ENCODE peak calls at places on chromosomes 1 and 21, in four cellular contexts. F is CD8-positive, alpha-beta T cell; Z is activated gamma-delta T cell; J is G401. N is an unnamed sample.

GRCh38 chr1:234303231-234303630 is 70.0 kb upstream of the COA6 start:
- DNase-seq in Z (no peak), J (no peak), F (no peak), N (no peak)

GRCh38 chr1:55823521-55824296 is 608.5 kb upstream of the USP24 start:
- DNase-seq in Z (no peak), J (no peak), F (no peak), N (no peak)

GRCh38 chr1:116931016-116931918 is 21.6 kb downstream of the PTGFRN start:
- DNase-seq in J (no peak), F (no peak), Z (no peak), N (no peak)

GRCh38 chr1:116769561-116769977 is 15.3 kb downstream of the CD2 start:
- DNase-seq in J (no peak), Z (no peak), F (peak), N (no peak)

GRCh38 chr1:24065314-24065713 is 46.6 kb downstream of the MYOM3 start:
- DNase-seq in J (no peak), Z (no peak), F (no peak), N (no peak)

GRCh38 chr1:68049941-68050878 is at the start of gene DIRAS3:
- DNase-seq in Z (no peak), J (no peak), F (no peak), N (no peak)

GRCh38 chr1:21702780-21703179 is 33.6 kb upstream of the RAP1GAP start:
- DNase-seq in J (no peak), Z (no peak), F (no peak), N (no peak)

GRCh38 chr21:46441331-46441730 is 17.4 kb upstream of the DIP2A start:
- DNase-seq in Z (no peak), F (no peak), J (no peak), N (no peak)

GRCh38 chr1:161706483-161707347 is at the start of gene FCRLA:
- DNase-seq in Z (no peak), F (no peak), J (no peak), N (no peak)

GRCh38 chr1:119659628-119660027 is 11.6 kb upstream of the ZNF697 start:
- DNase-seq in F (no peak), J (no peak), Z (no peak), N (no peak)

GRCh38 chr1:204924013-204924759 is 53.5 kb downstream of the NFASC start:
- DNase-seq in J (peak), Z (no peak), F (no peak), N (peak)

GRCh38 chr21:44706706-44707615 is 4.4 kb downstream of the TSPEAR start:
- DNase-seq in J (no peak), F (no peak), Z (no peak), N (no peak)

GRCh38 chr1:155052412-155053400 is 1.6 kb downstream of the ADAM15 start:
- DNase-seq in Z (no peak), J (no peak), F (no peak), N (no peak)

GRCh38 chr1:105608713-105609112 is 1447.8 kb upstream of the PRMT6 start:
- DNase-seq in F (no peak), Z (no peak), J (no peak), N (peak)

GRCh38 chr1:20727746-20728316 is 4.7 kb downstream of the SH2D5 start:
- DNase-seq in J (no peak), F (no peak), Z (no peak), N (no peak)

GRCh38 chr1:1304331-1305299 is 3.1 kb downstream of the ACAP3 start:
- DNase-seq in Z (no peak), J (peak), F (no peak), N (peak)

GRCh38 chr1:116116040-116116439 is 4.8 kb downstream of the MAB21L3 start:
- DNase-seq in F (no peak), J (no peak), Z (no peak), N (no peak)

GRCh38 chr1:39391741-39392679 is 99.4 kb upstream of the BMP8A start:
- DNase-seq in J (peak), Z (no peak), F (no peak), N (peak)

GRCh38 chr1:69120828-69121227 is 446.9 kb upstream of the LRRC7 start:
- DNase-seq in F (no peak), J (peak), Z (no peak), N (no peak)

GRCh38 chr1:181646723-181647122 is 163.4 kb downstream of the CACNA1E start:
- DNase-seq in J (no peak), F (no peak), Z (no peak), N (no peak)

GRCh38 chr1:19797827-19798226 is 1.9 kb downstream of the TMCO4 start:
- DNase-seq in Z (no peak), J (no peak), F (no peak), N (no peak)

GRCh38 chr1:215957692-215958091 is 390.6 kb downstream of the KCTD3 start:
- DNase-seq in F (no peak), Z (no peak), J (no peak), N (no peak)

GRCh38 chr1:78688701-78689100 is 39.1 kb downstream of the IFI44 start:
- DNase-seq in F (no peak), J (peak), Z (no peak), N (peak)

GRCh38 chr1:89276690-89277089 is 4.0 kb upstream of the GBP5 start:
- DNase-seq in J (no peak), Z (no peak), F (no peak), N (no peak)

GRCh38 chr1:56404561-56405030 is 174.8 kb downstream of the PLPP3 start:
- DNase-seq in F (no peak), Z (no peak), J (no peak), N (no peak)

GRCh38 chr21:21003701-21004100 is 5.5 kb downstream of the NCAM2 start:
- DNase-seq in J (no peak), F (no peak), Z (no peak), N (peak)

GRCh38 chr1:65467536-65467935 is 47.1 kb downstream of the LEPR start:
- DNase-seq in F (no peak), J (no peak), Z (no peak), N (no peak)

GRCh38 chr1:108747898-108748297 is 1.4 kb downstream of the STXBP3 start:
- DNase-seq in J (no peak), F (no peak), Z (no peak), N (no peak)

GRCh38 chr1:43423672-43424550 is 29.8 kb downstream of the HYI start:
- DNase-seq in Z (no peak), J (no peak), F (no peak), N (no peak)

GRCh38 chr1:93177991-93178390 is 2.2 kb downstream of the TMED5 start:
- DNase-seq in J (no peak), Z (no peak), F (no peak), N (no peak)

GRCh38 chr1:177302365-177303044 is 131.7 kb downstream of the BRINP2 start:
- DNase-seq in F (no peak), J (no peak), Z (no peak), N (no peak)

GRCh38 chr1:22681564-22682276 is 28.7 kb downstream of the C1QB start:
- DNase-seq in Z (no peak), F (no peak), J (no peak), N (no peak)

GRCh38 chr1:84887261-84887934 is 5.6 kb downstream of the LPAR3 start:
- DNase-seq in J (no peak), F (no peak), Z (no peak), N (no peak)

GRCh38 chr1:212225871-212226302 is 59.3 kb upstream of the PPP2R5A start:
- DNase-seq in F (no peak), J (no peak), Z (no peak), N (no peak)

GRCh38 chr1:68542586-68542985 is 45.7 kb upstream of the DEPDC1 start:
- DNase-seq in J (no peak), F (no peak), Z (no peak), N (no peak)

GRCh38 chr1:180309338-180309737 is 79.3 kb downstream of the LHX4 start:
- DNase-seq in J (no peak), F (no peak), Z (no peak), N (no peak)

N was measured in cerebellar cortex.